ENCODE peak calls at places on chromosomes 7 and 10, in four cellular contexts. One of them, this sample, is unnamed.

GRCh38 chr7:29343379-29343778 is 148.8 kb downstream of the CHN2 start:
- DNase-seq in HepG2: no peak
- DNase-seq in uterus: no peak
- DNase-seq in esophagus squamous epithelium: no peak
- DNase-seq in this sample: no peak

GRCh38 chr7:51318886-51319579 is 2.4 kb upstream of the COBL start:
- DNase-seq in esophagus squamous epithelium: no peak
- DNase-seq in uterus: no peak
- DNase-seq in HepG2: peak; percentile 52
- DNase-seq in this sample: peak; percentile 86

GRCh38 chr7:27300401-27300800 is 57.8 kb downstream of the EVX1 start:
- DNase-seq in HepG2: no peak
- DNase-seq in uterus: no peak
- DNase-seq in esophagus squamous epithelium: no peak
- DNase-seq in this sample: no peak

GRCh38 chr10:87816163-87816841 is 1.7 kb downstream of the ATAD1 start:
- DNase-seq in esophagus squamous epithelium: no peak
- DNase-seq in uterus: no peak
- DNase-seq in HepG2: no peak
- DNase-seq in this sample: no peak

GRCh38 chr7:21616796-21617436 is 74.1 kb downstream of the DNAH11 start:
- DNase-seq in HepG2: no peak
- DNase-seq in uterus: no peak
- DNase-seq in esophagus squamous epithelium: no peak
- DNase-seq in this sample: no peak

GRCh38 chr10:80685355-80685754 is 147.7 kb downstream of the SH2D4B start:
- DNase-seq in HepG2: peak; percentile 13
- DNase-seq in esophagus squamous epithelium: no peak
- DNase-seq in uterus: no peak
- DNase-seq in this sample: no peak

GRCh38 chr7:157568785-157569584 is 232.2 kb downstream of the DNAJB6 start:
- DNase-seq in HepG2: peak; percentile 78
- DNase-seq in uterus: peak; percentile 20
- DNase-seq in esophagus squamous epithelium: no peak
- DNase-seq in this sample: no peak

GRCh38 chr7:6658618-6659345 is 21.7 kb downstream of the ZNF316 start:
- DNase-seq in uterus: no peak
- DNase-seq in HepG2: no peak
- DNase-seq in esophagus squamous epithelium: no peak
- DNase-seq in this sample: no peak

GRCh38 chr10:3570855-3571266 is 214.1 kb downstream of the KLF6 start:
- DNase-seq in HepG2: no peak
- DNase-seq in esophagus squamous epithelium: no peak
- DNase-seq in uterus: no peak
- DNase-seq in this sample: no peak

GRCh38 chr10:102154466-102155116 is 2.4 kb downstream of the NOLC1 start:
- DNase-seq in esophagus squamous epithelium: no peak
- DNase-seq in HepG2: no peak
- DNase-seq in uterus: no peak
- DNase-seq in this sample: no peak

GRCh38 chr10:132488231-132488821 is 49.3 kb upstream of the INPP5A start:
- DNase-seq in HepG2: no peak
- DNase-seq in uterus: peak; percentile 12
- DNase-seq in esophagus squamous epithelium: no peak
- DNase-seq in this sample: peak; percentile 41

GRCh38 chr10:103069453-103070331 is 123.4 kb downstream of the NT5C2 start:
- DNase-seq in uterus: peak; percentile 58
- DNase-seq in HepG2: peak; percentile 41
- DNase-seq in esophagus squamous epithelium: no peak
- DNase-seq in this sample: peak; percentile 70

GRCh38 chr7:73585196-73585595 is 6.8 kb upstream of the TBL2 start:
- DNase-seq in uterus: no peak
- DNase-seq in HepG2: no peak
- DNase-seq in esophagus squamous epithelium: no peak
- DNase-seq in this sample: no peak

GRCh38 chr10:11012880-11013279 is 4.8 kb upstream of the CELF2 start:
- DNase-seq in HepG2: no peak
- DNase-seq in esophagus squamous epithelium: no peak
- DNase-seq in uterus: no peak
- DNase-seq in this sample: no peak

GRCh38 chr7:156220078-156220605 is 407.9 kb upstream of the SHH start:
- DNase-seq in esophagus squamous epithelium: no peak
- DNase-seq in uterus: no peak
- DNase-seq in HepG2: no peak
- DNase-seq in this sample: no peak

GRCh38 chr7:23462846-23463245 is 7.4 kb downstream of the IGF2BP3 start:
- DNase-seq in uterus: no peak
- DNase-seq in esophagus squamous epithelium: no peak
- DNase-seq in HepG2: no peak
- DNase-seq in this sample: no peak

GRCh38 chr7:5643280-5643679 is 138.2 kb downstream of the RNF216 start:
- DNase-seq in uterus: peak; percentile 38
- DNase-seq in HepG2: no peak
- DNase-seq in esophagus squamous epithelium: no peak
- DNase-seq in this sample: peak; percentile 45

GRCh38 chr10:72952901-72953223 is 1.7 kb downstream of the PLA2G12B start:
- DNase-seq in esophagus squamous epithelium: no peak
- DNase-seq in HepG2: peak; percentile 71
- DNase-seq in uterus: no peak
- DNase-seq in this sample: peak; percentile 58

GRCh38 chr7:150357771-150358427 is 10.7 kb upstream of the REPIN1 start:
- DNase-seq in esophagus squamous epithelium: no peak
- DNase-seq in HepG2: no peak
- DNase-seq in uterus: no peak
- DNase-seq in this sample: no peak

DNA sequence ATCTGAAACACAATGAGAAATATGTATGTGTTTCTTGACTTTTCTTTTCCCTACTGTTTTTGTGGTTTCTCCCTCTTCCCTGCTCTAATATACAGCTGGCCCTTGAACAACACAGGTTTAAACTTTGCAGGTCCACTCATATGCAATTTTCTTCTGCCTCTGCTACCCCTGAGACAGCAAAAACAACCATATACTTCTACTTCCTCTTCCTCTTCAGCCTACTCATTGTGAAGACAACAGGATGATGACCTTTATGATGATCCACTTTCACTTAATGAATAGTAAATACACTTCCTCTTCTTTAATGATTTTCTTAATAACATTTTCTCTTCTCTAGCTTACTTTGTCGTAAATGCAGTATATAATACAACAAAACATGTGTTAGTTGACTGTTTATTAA is 35.0 kb upstream of the DGKB start:
- DNase-seq in uterus: no peak
- DNase-seq in esophagus squamous epithelium: no peak
- DNase-seq in HepG2: no peak
- DNase-seq in this sample: no peak
- TF ChIP-seq POLR2A in uterus: no peak
- TF ChIP-seq POLR2A in esophagus squamous epithelium: no peak
- TF ChIP-seq POLR2A in HepG2: no peak
- TF ChIP-seq POLR2A in this sample: no peak

GRCh38 chr7:114155106-114155765 is 236.4 kb upstream of the PPP1R3A start:
- DNase-seq in esophagus squamous epithelium: no peak
- DNase-seq in HepG2: no peak
- DNase-seq in uterus: no peak
- DNase-seq in this sample: no peak

GRCh38 chr7:114153700-114154099 is 234.9 kb upstream of the PPP1R3A start:
- DNase-seq in uterus: no peak
- DNase-seq in esophagus squamous epithelium: no peak
- DNase-seq in HepG2: no peak
- DNase-seq in this sample: no peak

GRCh38 chr7:114151777-114152176 is 233.0 kb upstream of the PPP1R3A start:
- DNase-seq in HepG2: no peak
- DNase-seq in esophagus squamous epithelium: no peak
- DNase-seq in uterus: no peak
- DNase-seq in this sample: no peak

GRCh38 chr7:114150704-114151103 is 231.9 kb upstream of the PPP1R3A start:
- DNase-seq in uterus: no peak
- DNase-seq in HepG2: no peak
- DNase-seq in esophagus squamous epithelium: no peak
- DNase-seq in this sample: no peak

DNA sequence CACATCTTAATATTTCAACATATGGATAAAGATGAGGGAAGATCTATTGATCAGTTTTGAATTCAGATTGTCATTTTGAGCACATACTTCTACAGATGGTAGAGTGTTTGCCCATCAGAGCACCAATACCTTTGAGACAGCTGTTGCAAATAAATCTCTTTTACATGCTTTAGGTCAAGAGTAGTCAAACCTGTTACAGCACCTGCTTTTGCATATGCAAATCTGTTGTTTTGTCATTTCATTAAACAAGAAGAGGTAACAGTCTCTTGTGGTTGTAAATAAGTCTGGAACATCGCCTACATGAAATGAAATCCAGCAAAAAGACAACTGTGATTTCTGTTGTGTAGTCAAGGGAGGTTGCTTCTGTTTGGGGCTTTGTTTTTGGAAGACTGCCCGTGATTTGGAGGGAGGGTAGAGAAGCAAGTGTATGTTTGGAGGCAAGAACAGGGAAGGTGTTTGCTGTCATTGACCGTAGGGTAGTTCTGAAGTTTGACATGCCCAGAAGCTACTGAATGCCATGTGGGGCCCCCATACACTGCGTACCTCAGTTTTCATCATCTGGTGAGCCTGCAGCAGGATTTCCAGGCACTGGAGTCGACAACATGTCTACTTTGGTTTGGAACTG is 233.6 kb upstream of the PPP1R3A start:
- DNase-seq in esophagus squamous epithelium: no peak
- DNase-seq in HepG2: no peak
- DNase-seq in uterus: no peak
- DNase-seq in this sample: no peak
- H3K4me1 ChIP-seq in esophagus squamous epithelium: no peaks in the 10 kb centered on the region
- H3K4me1 ChIP-seq in HepG2: no peaks in the 10 kb centered on the region
- H3K4me1 ChIP-seq in uterus: no peaks in the 10 kb centered on the region
- H3K4me1 ChIP-seq in this sample: no peaks in the 10 kb centered on the region

GRCh38 chr7:25859732-25860131 is 292.3 kb upstream of the NFE2L3 start:
- DNase-seq in HepG2: no peak
- DNase-seq in uterus: no peak
- DNase-seq in esophagus squamous epithelium: no peak
- DNase-seq in this sample: no peak

GRCh38 chr7:25859412-25859704 is 292.6 kb upstream of the NFE2L3 start:
- DNase-seq in uterus: no peak
- DNase-seq in HepG2: no peak
- DNase-seq in esophagus squamous epithelium: no peak
- DNase-seq in this sample: no peak

GRCh38 chr7:25858562-25859411 is 293.2 kb upstream of the NFE2L3 start:
- DNase-seq in esophagus squamous epithelium: no peak
- DNase-seq in HepG2: no peak
- DNase-seq in uterus: no peak
- DNase-seq in this sample: no peak

GRCh38 chr7:25857376-25858067 is 294.5 kb upstream of the NFE2L3 start:
- DNase-seq in esophagus squamous epithelium: no peak
- DNase-seq in uterus: peak; percentile 89
- DNase-seq in HepG2: no peak
- DNase-seq in this sample: no peak

DNA sequence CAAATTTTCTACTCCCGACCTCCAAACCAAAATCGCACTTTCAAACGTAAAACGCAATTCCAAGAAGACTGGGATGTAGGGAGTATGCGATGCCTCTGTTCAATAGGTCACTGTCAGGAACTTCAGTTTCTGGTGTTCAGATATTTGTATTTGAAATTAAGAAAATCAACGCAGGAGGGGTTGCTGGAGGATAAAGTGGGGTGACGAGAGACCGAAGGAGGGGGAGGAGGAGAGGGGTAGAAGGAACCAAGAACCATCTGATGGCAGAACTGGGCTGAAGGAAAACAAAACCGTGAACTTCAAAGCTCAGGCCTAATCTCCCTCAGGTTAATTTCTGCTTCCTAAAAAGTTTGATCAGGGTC is 293.8 kb upstream of the NFE2L3 start:
- DNase-seq in esophagus squamous epithelium: no peak
- DNase-seq in uterus: no peak
- DNase-seq in HepG2: no peak
- DNase-seq in this sample: no peak
- H3K9me3 ChIP-seq in esophagus squamous epithelium: peaks cover 18% of the 10 kb centered on the region
- H3K9me3 ChIP-seq in uterus: no peaks in the 10 kb centered on the region
- H3K9me3 ChIP-seq in HepG2: no peaks in the 10 kb centered on the region
- H3K9me3 ChIP-seq in this sample: no peaks in the 10 kb centered on the region

GRCh38 chr7:96320437-96320836 is 1.5 kb downstream of the SLC25A13 start:
- DNase-seq in esophagus squamous epithelium: no peak
- DNase-seq in uterus: no peak
- DNase-seq in HepG2: no peak
- DNase-seq in this sample: no peak

GRCh38 chr7:96319444-96319843 is 2.5 kb downstream of the SLC25A13 start:
- DNase-seq in HepG2: no peak
- DNase-seq in esophagus squamous epithelium: no peak
- DNase-seq in uterus: no peak
- DNase-seq in this sample: no peak

GRCh38 chr7:96321670-96322372 is at the start of gene SLC25A13:
- DNase-seq in esophagus squamous epithelium: peak; percentile 50
- DNase-seq in HepG2: peak; percentile 86
- DNase-seq in uterus: peak; percentile 78
- DNase-seq in this sample: peak; percentile 97

GRCh38 chr7:96322373-96322695 is 436 bp upstream of the SLC25A13 start:
- DNase-seq in esophagus squamous epithelium: no peak
- DNase-seq in HepG2: no peak
- DNase-seq in uterus: no peak
- DNase-seq in this sample: no peak

GRCh38 chr7:96321041-96321669 is 743 bp downstream of the SLC25A13 start:
- DNase-seq in uterus: peak; percentile 83
- DNase-seq in esophagus squamous epithelium: peak; percentile 33
- DNase-seq in HepG2: peak; percentile 88
- DNase-seq in this sample: peak; percentile 87
- TF ChIP-seq POLR2A in uterus: peak; percentile 28
- TF ChIP-seq POLR2A in esophagus squamous epithelium: no peak
- TF ChIP-seq POLR2A in HepG2: peak; percentile 89
- TF ChIP-seq POLR2A in this sample: no peak

DNA sequence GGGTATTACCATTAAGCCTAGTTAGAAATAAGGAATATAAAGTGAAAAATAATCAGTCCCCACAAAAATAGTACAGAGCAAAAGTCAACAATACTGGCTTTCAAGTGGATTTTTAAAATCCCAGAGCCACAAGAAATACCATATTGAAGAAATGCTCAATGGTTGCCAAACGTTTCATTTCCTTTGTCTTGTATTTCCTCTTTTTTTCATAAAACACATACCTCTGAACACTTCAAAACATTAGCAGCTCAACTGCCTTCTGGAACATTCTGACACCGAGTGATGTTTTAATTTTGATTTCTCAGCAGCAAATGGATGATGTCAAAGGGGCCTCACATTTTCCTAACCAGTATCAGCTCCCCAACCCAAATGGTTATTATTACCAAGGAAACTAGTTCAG is 10.5 kb downstream of the NOD1 start:
- DNase-seq in HepG2: no peak
- DNase-seq in uterus: no peak
- DNase-seq in esophagus squamous epithelium: no peak
- DNase-seq in this sample: no peak
- H3K4me1 ChIP-seq in HepG2: peaks cover 19% of the 10 kb centered on the region
- H3K4me1 ChIP-seq in uterus: peaks cover 42% of the 10 kb centered on the region
- H3K4me1 ChIP-seq in esophagus squamous epithelium: peaks cover 65% of the 10 kb centered on the region
- H3K4me1 ChIP-seq in this sample: no peaks in the 10 kb centered on the region

DNA sequence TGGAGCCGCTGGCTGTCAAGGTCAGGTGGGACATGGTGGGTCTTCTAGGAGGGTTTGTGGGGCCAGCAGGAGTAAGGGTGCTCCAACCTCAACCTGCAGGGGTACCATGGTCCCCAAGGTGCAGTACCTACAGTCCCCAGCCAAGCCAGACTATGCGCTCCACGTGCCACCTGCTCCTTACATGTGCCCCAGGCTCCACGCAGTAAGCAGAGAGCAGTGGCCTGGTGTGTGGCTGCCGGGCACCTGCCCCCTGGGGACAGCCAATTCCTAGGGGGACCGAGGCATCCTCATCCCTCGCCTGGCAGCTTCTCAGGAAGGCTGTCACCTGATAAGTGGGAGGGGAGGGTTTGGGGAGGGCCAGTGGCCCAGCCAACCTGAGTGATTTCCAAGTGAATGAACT is 11.7 kb upstream of the ZNF716 start:
- DNase-seq in HepG2: no peak
- DNase-seq in uterus: no peak
- DNase-seq in esophagus squamous epithelium: no peak
- DNase-seq in this sample: no peak
- H3K9me3 ChIP-seq in HepG2: peaks cover 78% of the 10 kb centered on the region
- H3K9me3 ChIP-seq in uterus: no peaks in the 10 kb centered on the region
- H3K9me3 ChIP-seq in esophagus squamous epithelium: peaks cover 52% of the 10 kb centered on the region
- H3K9me3 ChIP-seq in this sample: no peaks in the 10 kb centered on the region

This sample was measured in right lobe of liver.